ENCODE peak calls at places on chromosomes 16 and 17, in nine cellular contexts. N is HFFc6, R is activated B cell treated with CpG ODN at 0.5 μM for 24 hours, Q is left ventricle myocardium inferior, G is dorsolateral prefrontal cortex, X is body of pancreas, J is ovary, T is bronchial epithelial cell, Y is cardiac fibroblast. M is an unnamed sample.

GRCh38 chr16:81661082-81661481 is 118.0 kb upstream of the PLCG2 start:
- DNase-seq in R (no peak), Y (no peak), X (no peak), J (no peak), Q (no peak), G (no peak), T (peak), N (no peak), M (no peak)

GRCh38 chr17:69560987-69561441 is 146.5 kb downstream of the MAP2K6 start:
- DNase-seq in T (no peak), J (no peak), R (no peak), N (peak), Y (peak), Q (no peak), G (no peak), X (no peak), M (no peak)

GRCh38 chr16:51166116-51166515 is 15.0 kb upstream of the SALL1 start:
- DNase-seq in R (no peak), N (no peak), G (no peak), J (no peak), Y (no peak), Q (no peak), T (no peak), X (no peak), M (no peak)

GRCh38 chr17:41404024-41404651 is 6.7 kb upstream of the KRT31 start:
- DNase-seq in J (no peak), X (no peak), Y (peak), T (peak), R (no peak), Q (no peak), N (peak), G (no peak), M (no peak)

GRCh38 chr17:80599546-80600305 is 55.1 kb downstream of the RPTOR start:
- DNase-seq in G (no peak), Y (peak), Q (no peak), R (no peak), T (peak), J (no peak), X (no peak), N (no peak), M (peak)

GRCh38 chr17:61316633-61317032 is 83.0 kb upstream of the TBX2 start:
- DNase-seq in T (no peak), G (no peak), X (no peak), J (no peak), Q (no peak), N (no peak), R (no peak), Y (no peak), M (no peak)

GRCh38 chr16:63925221-63925620 is 1196.6 kb downstream of the CDH11 start:
- DNase-seq in Y (no peak), Q (no peak), T (no peak), R (no peak), J (no peak), N (no peak), X (no peak), G (no peak), M (no peak)

GRCh38 chr17:6019959-6020358 is 50.2 kb upstream of the WSCD1 start:
- DNase-seq in J (no peak), G (no peak), R (no peak), T (no peak), Q (no peak), Y (no peak), X (no peak), N (no peak), M (no peak)

GRCh38 chr16:30569746-30570325 is 1.7 kb downstream of the ZNF688 start:
- DNase-seq in Q (no peak), J (peak), N (no peak), G (no peak), T (no peak), R (no peak), Y (no peak), X (no peak), M (no peak)
- TF ChIP-seq CTCF in Q (no peak), J (no peak), N (no peak), G (no peak), T (no peak), R (no peak), Y (no peak), X (no peak), M (no peak)

DNA sequence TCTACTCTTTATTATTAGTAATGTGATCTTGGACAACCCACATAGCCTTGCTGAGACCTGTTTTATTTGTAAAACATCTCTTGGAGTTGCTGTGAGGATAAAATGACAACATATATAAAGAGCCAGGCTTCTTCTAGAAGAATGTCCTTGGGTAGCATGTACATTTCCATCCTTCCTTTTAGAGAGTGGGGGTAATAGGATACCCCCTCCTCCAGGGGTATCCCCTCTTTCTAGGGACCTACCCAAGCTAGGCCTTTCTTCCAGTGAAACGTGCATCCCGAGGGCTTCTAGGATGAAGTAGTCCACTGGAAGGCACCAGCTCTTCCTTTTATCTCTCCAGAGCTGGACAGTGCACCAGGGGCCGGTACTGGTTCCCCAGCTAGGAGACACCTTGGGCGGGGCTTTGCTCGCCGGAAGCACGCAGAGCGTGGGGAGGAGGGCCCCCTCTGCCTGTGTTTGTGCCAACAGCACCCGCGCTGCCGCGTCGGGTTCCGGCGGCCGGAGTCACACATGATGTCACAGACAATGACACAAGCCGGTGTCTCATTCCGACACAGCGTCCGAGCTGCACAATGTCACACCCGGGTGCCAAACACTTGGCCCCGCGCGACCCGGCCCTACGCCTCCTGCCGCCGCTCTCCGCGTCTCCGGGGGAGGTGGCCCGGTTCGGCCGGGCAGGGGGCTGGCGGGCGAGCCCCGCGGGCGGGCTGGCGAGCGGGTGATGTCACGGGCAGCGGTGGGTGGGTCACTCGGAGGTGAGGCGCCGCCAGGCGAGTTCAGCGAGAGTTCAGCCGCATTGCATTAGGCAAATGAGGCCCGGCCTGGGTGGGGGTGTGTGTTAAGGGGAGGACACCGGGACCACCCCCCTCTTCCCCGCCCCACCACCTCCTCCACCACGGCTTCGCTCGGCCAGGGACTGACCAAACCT is 23.4 kb downstream of the GJD3 start:
- DNase-seq in R (peak), T (peak), Q (peak), N (peak), G (peak), J (peak), X (peak), Y (peak), M (peak)
- TF ChIP-seq CTCF in R (no peak), T (peak), Q (no peak), N (peak), G (no peak), J (no peak), X (no peak), Y (peak), M (no peak)

GRCh38 chr16:87086575-87086974 is 230.6 kb downstream of the C16orf95 start:
- DNase-seq in N (peak), Y (peak), G (no peak), J (no peak), X (no peak), R (no peak), Q (no peak), T (no peak), M (no peak)
- TF ChIP-seq CTCF in N (no peak), Y (no peak), G (no peak), J (no peak), X (no peak), R (no peak), Q (no peak), T (no peak), M (no peak)

GRCh38 chr17:64155090-64155630 is 25.2 kb upstream of the ERN1 start:
- DNase-seq in X (peak), N (no peak), Q (no peak), T (no peak), Y (no peak), J (no peak), G (no peak), R (no peak), M (no peak)

GRCh38 chr17:64152428-64153125 is 22.6 kb upstream of the ERN1 start:
- DNase-seq in J (no peak), Q (no peak), X (peak), G (no peak), N (no peak), R (no peak), Y (no peak), T (no peak), M (no peak)

GRCh38 chr17:64153565-64153964 is 23.6 kb upstream of the ERN1 start:
- DNase-seq in T (no peak), J (no peak), G (no peak), Q (no peak), N (no peak), R (no peak), Y (no peak), X (no peak), M (no peak)

GRCh38 chr17:64155751-64156544 is 26.0 kb upstream of the ERN1 start:
- DNase-seq in J (no peak), G (peak), R (no peak), T (no peak), N (no peak), X (peak), Q (peak), Y (peak), M (no peak)

GRCh38 chr17:64154321-64155089 is 24.6 kb upstream of the ERN1 start:
- DNase-seq in T (no peak), X (peak), Q (no peak), Y (no peak), N (no peak), R (no peak), J (no peak), G (no peak), M (no peak)
- TF ChIP-seq CTCF in T (no peak), X (no peak), Q (no peak), Y (no peak), N (no peak), R (no peak), J (no peak), G (peak), M (no peak)

GRCh38 chr17:76353599-76354316 is at the start of gene PRPSAP1:
- DNase-seq in Q (peak), J (peak), X (peak), G (peak), T (peak), Y (peak), R (peak), N (peak), M (peak)
- TF ChIP-seq CTCF in Q (peak), J (peak), X (peak), G (peak), T (peak), Y (peak), R (no peak), N (peak), M (no peak)

GRCh38 chr17:876272-876671 is 94.1 kb downstream of the MRM3 start:
- DNase-seq in Q (no peak), N (no peak), J (no peak), Y (no peak), X (no peak), R (no peak), G (no peak), T (no peak), M (no peak)
- TF ChIP-seq CTCF in Q (no peak), N (no peak), J (no peak), Y (no peak), X (no peak), R (no peak), G (no peak), T (no peak), M (no peak)

GRCh38 chr17:32111141-32111771 is 31.0 kb upstream of the RHOT1 start:
- DNase-seq in Q (peak), X (no peak), N (peak), R (no peak), Y (peak), J (peak), T (peak), G (peak), M (peak)
- TF ChIP-seq CTCF in Q (peak), X (peak), N (peak), R (no peak), Y (peak), J (no peak), T (peak), G (peak), M (peak)

GRCh38 chr17:73840829-73841228 is 196.6 kb upstream of the SDK2 start:
- DNase-seq in T (no peak), Q (no peak), R (no peak), N (no peak), Y (no peak), G (no peak), J (no peak), X (no peak), M (no peak)

GRCh38 chr17:73838815-73839214 is 194.6 kb upstream of the SDK2 start:
- DNase-seq in T (no peak), J (no peak), R (no peak), Y (no peak), X (no peak), G (no peak), N (no peak), Q (no peak), M (no peak)

GRCh38 chr17:73835605-73836004 is 191.4 kb upstream of the SDK2 start:
- DNase-seq in G (no peak), T (no peak), Q (no peak), X (no peak), Y (no peak), N (no peak), R (no peak), J (no peak), M (no peak)

DNA sequence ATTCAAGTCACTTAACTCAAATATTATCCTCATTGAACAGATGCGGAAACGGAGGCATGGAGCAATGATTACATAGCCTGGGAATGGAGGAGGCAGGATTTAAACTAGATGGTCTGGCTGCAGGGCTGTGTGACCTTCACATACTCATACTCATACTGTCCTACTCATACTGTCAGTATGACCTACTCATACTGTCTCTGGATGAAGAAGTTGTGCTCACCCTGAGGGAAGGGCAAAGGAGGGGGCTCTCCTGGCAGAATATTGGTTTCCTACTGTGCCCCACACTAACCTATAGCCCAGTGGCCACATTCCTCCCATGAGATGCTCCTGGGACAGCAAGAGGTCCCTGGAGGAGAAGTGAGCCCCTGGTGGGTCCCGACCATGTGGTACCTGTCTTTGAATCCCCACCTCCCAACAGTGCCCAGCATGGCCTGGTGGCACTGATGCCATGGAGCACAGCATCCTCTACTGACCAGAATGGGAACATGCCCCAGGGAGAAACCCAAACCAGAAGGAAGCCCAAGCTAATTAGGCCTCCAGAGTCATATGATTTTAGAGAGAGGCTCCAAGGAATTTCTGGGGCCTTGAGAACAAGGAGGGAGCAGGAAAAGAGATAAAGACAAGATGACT is 197.3 kb upstream of the SDK2 start:
- DNase-seq in N (no peak), R (no peak), T (peak), G (no peak), X (no peak), Y (no peak), J (no peak), Q (no peak), M (no peak)
- TF ChIP-seq CTCF in N (no peak), R (no peak), T (peak), G (peak), X (peak), Y (no peak), J (no peak), Q (peak), M (no peak)

DNA sequence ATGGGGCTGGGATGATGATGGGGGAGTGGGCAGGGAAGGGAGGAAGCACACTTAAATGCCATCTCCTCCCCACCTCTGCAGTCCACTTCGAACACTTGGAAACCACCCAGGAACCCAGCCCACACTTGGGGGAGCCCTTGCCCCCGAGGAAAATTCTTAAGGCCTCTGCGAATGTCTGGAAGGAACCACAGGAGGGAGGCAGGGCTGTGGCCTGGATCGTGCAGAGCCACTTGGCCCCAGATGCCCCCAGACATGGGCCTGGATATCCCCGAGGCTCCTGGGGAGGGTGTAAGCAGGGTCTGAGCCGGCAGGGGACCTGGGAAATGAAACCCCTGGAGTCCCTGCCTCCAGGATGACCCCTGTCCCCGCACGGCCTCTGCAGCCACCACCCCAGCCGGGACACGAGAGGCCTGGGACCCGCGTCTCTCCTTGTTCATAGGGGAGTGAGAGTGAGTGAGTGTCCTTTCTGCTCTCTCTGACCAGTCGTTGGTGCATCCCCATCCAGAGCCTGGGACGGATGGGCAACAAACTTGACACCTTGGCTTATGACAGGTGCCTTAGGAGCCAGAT is 11.8 kb upstream of the MTSS2 start:
- DNase-seq in N (no peak), X (no peak), J (no peak), Q (no peak), R (no peak), G (no peak), Y (no peak), T (no peak), M (no peak)
- TF ChIP-seq CTCF in N (peak), X (no peak), J (no peak), Q (no peak), R (no peak), G (no peak), Y (no peak), T (no peak), M (no peak)

GRCh38 chr16:27238591-27238990 is 30.0 kb downstream of the NSMCE1 start:
- DNase-seq in J (no peak), X (no peak), G (peak), R (no peak), T (no peak), N (no peak), Y (no peak), Q (no peak), M (no peak)

GRCh38 chr16:27237229-27238015 is 31.1 kb downstream of the NSMCE1 start:
- DNase-seq in R (peak), N (no peak), T (no peak), Q (no peak), G (no peak), J (no peak), X (no peak), Y (peak), M (no peak)

GRCh38 chr16:27239026-27239425 is 29.5 kb downstream of the NSMCE1 start:
- DNase-seq in N (no peak), Y (no peak), J (no peak), X (no peak), T (no peak), Q (no peak), G (peak), R (no peak), M (no peak)

GRCh38 chr16:27236635-27237228 is 31.8 kb downstream of the NSMCE1 start:
- DNase-seq in J (no peak), Q (no peak), N (no peak), T (no peak), Y (no peak), X (no peak), G (no peak), R (no peak), M (no peak)

GRCh38 chr16:27238016-27238587 is 30.5 kb downstream of the NSMCE1 start:
- DNase-seq in X (no peak), Y (no peak), T (no peak), Q (no peak), J (no peak), R (no peak), N (no peak), G (peak), M (no peak)
- TF ChIP-seq CTCF in X (no peak), Y (peak), T (no peak), Q (no peak), J (no peak), R (no peak), N (no peak), G (no peak), M (no peak)

M was measured in mesothelial cell of epicardium.